ENCODE peak calls at places on chromosome 12, in four cellular contexts. G, U, F and E are unnamed samples.

GRCh38 chr12:75196865-75197264 is 12.8 kb downstream of the KCNC2 start:
- DNase-seq in U (peak), F (no peak), G (no peak), E (no peak)

GRCh38 chr12:59040651-59041050 is 120.3 kb upstream of the LRIG3 start:
- DNase-seq in U (peak), G (no peak), F (no peak), E (no peak)

GRCh38 chr12:80509781-80510556 is 65.9 kb downstream of the PTPRQ start:
- DNase-seq in F (no peak), G (no peak), U (no peak), E (no peak)

GRCh38 chr12:110844551-110845395 is 2.0 kb upstream of the CCDC63 start:
- DNase-seq in U (no peak), F (no peak), G (no peak), E (no peak)

GRCh38 chr12:65408448-65408847 is 130.0 kb downstream of the MSRB3 start:
- DNase-seq in G (no peak), U (no peak), F (no peak), E (no peak)

GRCh38 chr12:12194206-12194605 is 72.6 kb downstream of the LRP6 start:
- DNase-seq in U (peak), G (no peak), F (no peak), E (no peak)

GRCh38 chr12:132633398-132633797 is 14.8 kb downstream of the P2RX2 start:
- DNase-seq in G (no peak), F (no peak), U (no peak), E (no peak)

GRCh38 chr12:116975779-116976393 is 65.1 kb downstream of the FBXW8 start:
- DNase-seq in F (no peak), U (no peak), G (no peak), E (no peak)

GRCh38 chr12:54360717-54361456 is 3.4 kb downstream of the GPR84 start:
- DNase-seq in U (peak), G (peak), F (peak), E (peak)

GRCh38 chr12:57745485-57745881 is 644 bp downstream of the TSPAN31 start:
- DNase-seq in G (no peak), F (no peak), U (no peak), E (no peak)

GRCh38 chr12:101243074-101243473 is 33.0 kb upstream of the SLC5A8 start:
- DNase-seq in U (peak), F (no peak), G (no peak), E (no peak)

GRCh38 chr12:62703011-62703380 is 232.0 kb downstream of the PPM1H start:
- DNase-seq in G (no peak), U (peak), F (no peak), E (no peak)

GRCh38 chr12:65460076-65460475 is 181.6 kb downstream of the MSRB3 start:
- DNase-seq in U (no peak), F (no peak), G (no peak), E (no peak)

GRCh38 chr12:30823140-30823669 is 68.5 kb upstream of the CAPRIN2 start:
- DNase-seq in U (peak), G (no peak), F (peak), E (no peak)

GRCh38 chr12:8664228-8664963 is 1.8 kb upstream of the MFAP5 start:
- DNase-seq in G (no peak), U (no peak), F (no peak), E (no peak)

GRCh38 chr12:48118491-48118890 is 673 bp upstream of the PFKM start:
- DNase-seq in F (no peak), U (no peak), G (no peak), E (no peak)

GRCh38 chr12:91053951-91054715 is 3.7 kb downstream of the KERA start:
- DNase-seq in F (no peak), U (no peak), G (no peak), E (no peak)

GRCh38 chr12:129911437-129912049 is 7.7 kb upstream of the TMEM132D start:
- DNase-seq in G (no peak), U (peak), F (peak), E (peak)

GRCh38 chr12:27780612-27781408 is 774 bp upstream of the MANSC4 start:
- DNase-seq in F (no peak), U (peak), G (no peak), E (peak)

GRCh38 chr12:108309674-108310312 is 29.3 kb downstream of the CMKLR1 start:
- DNase-seq in F (no peak), U (no peak), G (peak), E (no peak)

GRCh38 chr12:86744547-86745212 is 488.5 kb upstream of the MGAT4C start:
- DNase-seq in F (no peak), G (no peak), U (no peak), E (no peak)

GRCh38 chr12:25438638-25439037 is 114.4 kb downstream of the LMNTD1 start:
- DNase-seq in G (no peak), U (peak), F (no peak), E (no peak)

GRCh38 chr12:76704693-76705092 is 59.2 kb upstream of the ZDHHC17 start:
- DNase-seq in F (no peak), G (no peak), U (peak), E (no peak)

GRCh38 chr12:126860210-126860609 is 1406.8 kb upstream of the TMEM132C start:
- DNase-seq in U (no peak), F (no peak), G (no peak), E (no peak)

GRCh38 chr12:124369055-124369900 is 74.4 kb downstream of the RFLNA start:
- DNase-seq in U (peak), F (no peak), G (no peak), E (no peak)

GRCh38 chr12:96587691-96588090 is 98.3 kb downstream of the CFAP54 start:
- DNase-seq in F (no peak), G (no peak), U (no peak), E (no peak)

GRCh38 chr12:65420941-65421340 is 142.5 kb downstream of the MSRB3 start:
- DNase-seq in F (no peak), G (peak), U (peak), E (no peak)